ENCODE peak calls at places on chromosomes 4 and X, in four cellular contexts. One of them, this sample, is unnamed.

GRCh38 chr4:153198739-153199138 is 5.5 kb upstream of the TRIM2 start:
- DNase-seq in SK-N-SH: no peak
- DNase-seq in A549: no peak
- DNase-seq in HepG2: no peak
- DNase-seq in this sample: no peak

GRCh38 chr4:152348670-152349069 is 187.2 kb downstream of the FBXW7 start:
- DNase-seq in A549: no peak
- DNase-seq in HepG2: no peak
- DNase-seq in SK-N-SH: peak; percentile 10
- DNase-seq in this sample: no peak

GRCh38 chrX:71659342-71659741 is 8.0 kb upstream of the LOC101059915 start:
- DNase-seq in A549: no peak
- DNase-seq in HepG2: no peak
- DNase-seq in SK-N-SH: no peak
- DNase-seq in this sample: no peak

GRCh38 chr4:176838611-176839411 is 46.1 kb upstream of the VEGFC start:
- DNase-seq in HepG2: no peak
- DNase-seq in A549: peak; percentile 31
- DNase-seq in SK-N-SH: no peak
- DNase-seq in this sample: no peak

GRCh38 chrX:8235026-8235425 is 64.0 kb upstream of the VCX2 start:
- DNase-seq in HepG2: no peak
- DNase-seq in A549: no peak
- DNase-seq in SK-N-SH: no peak
- DNase-seq in this sample: no peak

GRCh38 chr4:4470208-4470607 is 71.6 kb downstream of the STX18 start:
- DNase-seq in HepG2: no peak
- DNase-seq in SK-N-SH: no peak
- DNase-seq in A549: no peak
- DNase-seq in this sample: no peak

GRCh38 chr4:118680808-118681207 is 4.4 kb upstream of the METTL14 start:
- DNase-seq in HepG2: no peak
- DNase-seq in A549: peak; percentile 5
- DNase-seq in SK-N-SH: no peak
- DNase-seq in this sample: no peak

GRCh38 chr4:172826346-172826745 is 342.3 kb upstream of the GALNT7 start:
- DNase-seq in SK-N-SH: no peak
- DNase-seq in A549: peak; percentile 9
- DNase-seq in HepG2: no peak
- DNase-seq in this sample: no peak

GRCh38 chr4:9765091-9765490 is 16.3 kb upstream of the DRD5 start:
- DNase-seq in SK-N-SH: peak; percentile 23
- DNase-seq in A549: peak; percentile 6
- DNase-seq in HepG2: peak; percentile 15
- DNase-seq in this sample: no peak

GRCh38 chrX:25005382-25006185 is 10.2 kb downstream of the ARX start:
- DNase-seq in A549: no peak
- DNase-seq in SK-N-SH: no peak
- DNase-seq in HepG2: no peak
- DNase-seq in this sample: no peak

GRCh38 chrX:119753639-119754257 is 4.6 kb upstream of the SOWAHD start:
- DNase-seq in SK-N-SH: peak; percentile 57
- DNase-seq in HepG2: peak; percentile 25
- DNase-seq in A549: peak; percentile 59
- DNase-seq in this sample: no peak

GRCh38 chr4:113539408-113539807 is 222.1 kb downstream of the CAMK2D start:
- DNase-seq in SK-N-SH: no peak
- DNase-seq in HepG2: no peak
- DNase-seq in A549: no peak
- DNase-seq in this sample: no peak
- TF ChIP-seq PBX3 in SK-N-SH: peak; percentile 23
- TF ChIP-seq PBX3 in HepG2: no peak
- TF ChIP-seq PBX3 in A549: no peak
- TF ChIP-seq PBX3 in this sample: no peak

GRCh38 chr4:53818112-53818511 is 226.8 kb upstream of the LNX1 start:
- DNase-seq in SK-N-SH: no peak
- DNase-seq in A549: no peak
- DNase-seq in HepG2: no peak
- DNase-seq in this sample: no peak

GRCh38 chr4:53816561-53816960 is 225.3 kb upstream of the LNX1 start:
- DNase-seq in A549: no peak
- DNase-seq in SK-N-SH: no peak
- DNase-seq in HepG2: no peak
- DNase-seq in this sample: no peak

GRCh38 chr4:53821179-53821851 is 230.0 kb upstream of the LNX1 start:
- DNase-seq in SK-N-SH: no peak
- DNase-seq in HepG2: no peak
- DNase-seq in A549: no peak
- DNase-seq in this sample: no peak
- TF ChIP-seq PBX3 in SK-N-SH: no peak
- TF ChIP-seq PBX3 in HepG2: no peak
- TF ChIP-seq PBX3 in A549: no peak
- TF ChIP-seq PBX3 in this sample: no peak

GRCh38 chr4:182017038-182017437 is 226.2 kb upstream of the TENM3 start:
- DNase-seq in HepG2: no peak
- DNase-seq in SK-N-SH: no peak
- DNase-seq in A549: no peak
- DNase-seq in this sample: no peak
- TF ChIP-seq PBX3 in HepG2: no peak
- TF ChIP-seq PBX3 in SK-N-SH: no peak
- TF ChIP-seq PBX3 in A549: no peak
- TF ChIP-seq PBX3 in this sample: no peak

DNA sequence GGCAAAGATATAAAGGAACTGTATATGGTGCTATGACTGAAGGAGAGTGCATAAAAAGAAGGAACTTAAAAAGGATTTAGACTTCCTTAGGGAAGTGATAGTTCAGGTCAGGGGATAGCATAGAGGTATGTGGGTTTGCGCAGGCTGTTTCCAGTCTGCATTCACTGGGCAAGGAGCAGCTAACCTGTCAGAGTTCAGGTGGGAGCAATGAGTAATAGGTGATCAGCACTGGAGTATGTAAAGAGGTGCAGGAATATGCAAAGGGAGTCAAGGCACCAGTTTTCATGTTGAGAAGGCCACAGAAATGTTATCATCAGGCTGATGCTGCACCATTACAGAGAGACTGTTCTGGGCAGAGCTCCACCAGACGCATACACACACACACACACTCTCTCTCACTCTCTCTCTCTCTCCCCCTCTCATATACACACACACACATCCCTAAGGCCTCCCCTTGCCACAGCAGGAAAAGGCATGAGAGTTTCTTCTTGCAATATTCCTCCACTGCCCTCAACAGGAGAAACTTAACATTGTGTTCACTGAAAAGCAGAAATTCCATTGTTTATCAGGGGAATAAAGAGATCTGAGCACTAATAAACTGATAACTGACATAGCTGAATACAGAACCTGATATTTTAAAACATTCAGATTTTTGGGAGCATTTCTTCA is 256.4 kb upstream of the GRID2 start:
- DNase-seq in A549: peak; percentile 0
- DNase-seq in HepG2: no peak
- DNase-seq in SK-N-SH: peak; percentile 2
- DNase-seq in this sample: no peak
- TF ChIP-seq PBX3 in A549: no peak
- TF ChIP-seq PBX3 in HepG2: no peak
- TF ChIP-seq PBX3 in SK-N-SH: no peak
- TF ChIP-seq PBX3 in this sample: no peak

GRCh38 chrX:65587616-65588526 is 53.3 kb upstream of the LAS1L start:
- DNase-seq in SK-N-SH: no peak
- DNase-seq in HepG2: no peak
- DNase-seq in A549: peak; percentile 8
- DNase-seq in this sample: no peak

GRCh38 chrX:65589304-65589703 is 54.7 kb upstream of the LAS1L start:
- DNase-seq in HepG2: no peak
- DNase-seq in A549: no peak
- DNase-seq in SK-N-SH: no peak
- DNase-seq in this sample: no peak

GRCh38 chrX:65582450-65583082 is 48.0 kb upstream of the LAS1L start:
- DNase-seq in A549: no peak
- DNase-seq in SK-N-SH: no peak
- DNase-seq in HepG2: no peak
- DNase-seq in this sample: no peak

GRCh38 chrX:65588795-65589194 is 54.2 kb upstream of the LAS1L start:
- DNase-seq in HepG2: no peak
- DNase-seq in A549: no peak
- DNase-seq in SK-N-SH: no peak
- DNase-seq in this sample: no peak

DNA sequence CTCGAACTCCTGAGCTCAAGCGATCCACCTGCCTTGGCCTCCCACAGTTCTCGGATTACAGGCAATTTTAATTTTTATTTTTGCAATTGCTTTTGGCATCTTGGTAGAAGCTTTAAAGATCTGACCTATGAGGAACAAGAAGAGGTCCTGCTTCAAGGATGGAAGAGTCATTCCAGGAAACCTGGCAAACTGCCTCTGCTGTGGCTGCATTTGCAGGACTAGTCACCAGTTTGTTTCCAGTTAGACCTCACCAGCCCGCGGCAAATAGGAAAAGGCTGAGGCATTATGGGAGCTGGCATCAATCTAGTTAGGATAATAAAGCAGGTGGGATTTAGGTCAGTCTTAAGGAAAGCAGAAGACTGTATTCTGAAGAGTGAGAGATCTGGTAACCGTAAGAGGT is 51.9 kb upstream of the LAS1L start:
- DNase-seq in SK-N-SH: no peak
- DNase-seq in A549: no peak
- DNase-seq in HepG2: no peak
- DNase-seq in this sample: no peak
- TF ChIP-seq PBX3 in SK-N-SH: no peak
- TF ChIP-seq PBX3 in A549: no peak
- TF ChIP-seq PBX3 in HepG2: no peak
- TF ChIP-seq PBX3 in this sample: no peak

GRCh38 chrX:133307094-133307493 is 88.9 kb upstream of the TFDP3 start:
- DNase-seq in SK-N-SH: no peak
- DNase-seq in HepG2: no peak
- DNase-seq in A549: no peak
- DNase-seq in this sample: no peak

GRCh38 chrX:133302775-133303445 is 84.8 kb upstream of the TFDP3 start:
- DNase-seq in HepG2: no peak
- DNase-seq in A549: no peak
- DNase-seq in SK-N-SH: no peak
- DNase-seq in this sample: no peak

GRCh38 chrX:133305348-133305747 is 87.2 kb upstream of the TFDP3 start:
- DNase-seq in A549: no peak
- DNase-seq in SK-N-SH: no peak
- DNase-seq in HepG2: no peak
- DNase-seq in this sample: no peak

GRCh38 chrX:133307637-133308485 is 89.7 kb upstream of the TFDP3 start:
- DNase-seq in SK-N-SH: no peak
- DNase-seq in HepG2: no peak
- DNase-seq in A549: no peak
- DNase-seq in this sample: no peak
- TF ChIP-seq PBX3 in SK-N-SH: no peak
- TF ChIP-seq PBX3 in HepG2: no peak
- TF ChIP-seq PBX3 in A549: no peak
- TF ChIP-seq PBX3 in this sample: no peak